ENCODE peak calls at places on chromosomes 1 and 21, in four cellular contexts. O is sigmoid colon, F is transverse colon, B is suprapubic skin. X is an unnamed sample. For H3K4me1, the result is how much of the 10 kb centered on the place peaks cover.

GRCh38 chr1:58412071-58412580 is 134.4 kb downstream of the OMA1 start:
- DNase-seq in F (no peak), B (no peak), O (no peak), X (no peak)

GRCh38 chr1:183385746-183386145 is 32.4 kb downstream of the NMNAT2 start:
- DNase-seq in B (no peak), F (no peak), O (no peak), X (no peak)

GRCh38 chr1:27536767-27537166 is 46.8 kb upstream of the WASF2 start:
- DNase-seq in F (peak), O (peak), B (no peak), X (no peak)

GRCh38 chr1:230399321-230400006 is 26.7 kb downstream of the PGBD5 start:
- DNase-seq in B (no peak), F (no peak), O (no peak), X (no peak)

GRCh38 chr21:33834801-33835500 is 80.7 kb downstream of the ATP5PO start:
- DNase-seq in O (no peak), F (no peak), B (no peak), X (no peak)

GRCh38 chr1:208031932-208032320 is 121.0 kb upstream of the CD34 start:
- DNase-seq in O (peak), F (no peak), B (no peak), X (no peak)

GRCh38 chr1:6427445-6428390 is 3.1 kb downstream of the ESPN start:
- DNase-seq in B (peak), O (no peak), F (peak), X (peak)

GRCh38 chr1:160954158-160955104 is at the start of gene ITLN2:
- DNase-seq in O (no peak), B (no peak), F (peak), X (peak)

GRCh38 chr21:41068411-41069304 is 99.3 kb upstream of the BACE2 start:
- DNase-seq in F (peak), B (peak), O (peak), X (peak)

GRCh38 chr1:118958140-118958539 is 30.0 kb downstream of the TBX15 start:
- DNase-seq in O (no peak), B (no peak), F (no peak), X (no peak)

GRCh38 chr21:15875286-15875685 is 145.5 kb downstream of the USP25 start:
- DNase-seq in B (no peak), O (no peak), F (no peak), X (no peak)

GRCh38 chr1:47178665-47179022 is 11.2 kb downstream of the PDZK1IP1 start:
- DNase-seq in B (no peak), F (no peak), O (no peak), X (peak)

GRCh38 chr1:198530964-198531363 is 9.5 kb downstream of the ATP6V1G3 start:
- DNase-seq in B (no peak), O (no peak), F (no peak), X (no peak)

GRCh38 chr1:216430744-216431143 is 7.5 kb upstream of the USH2A start:
- DNase-seq in O (no peak), B (no peak), F (no peak), X (no peak)

GRCh38 chr1:155254714-155255242 is 505 bp downstream of the ENTREP3 start:
- DNase-seq in F (peak), B (peak), O (peak), X (no peak)

GRCh38 chr1:53964109-53964508 is 18.0 kb downstream of the LRRC42 start:
- DNase-seq in F (no peak), B (no peak), O (no peak), X (no peak)

GRCh38 chr1:227094249-227094966 is 154.3 kb downstream of the COQ8A start:
- DNase-seq in F (peak), O (no peak), B (no peak), X (peak)

GRCh38 chr1:12432897-12433296 is 185.1 kb downstream of the DHRS3 start:
- DNase-seq in F (no peak), O (no peak), B (no peak), X (no peak)

GRCh38 chr1:12434174-12434573 is 183.8 kb downstream of the DHRS3 start:
- DNase-seq in B (no peak), F (peak), O (no peak), X (no peak)

GRCh38 chr1:12434686-12435085 is 183.3 kb downstream of the DHRS3 start:
- DNase-seq in F (no peak), O (no peak), B (no peak), X (no peak)

GRCh38 chr1:12435639-12436344 is 182.2 kb downstream of the DHRS3 start:
- DNase-seq in F (no peak), O (no peak), B (no peak), X (no peak)

GRCh38 chr1:12433323-12434053 is 184.5 kb downstream of the DHRS3 start:
- DNase-seq in F (peak), B (no peak), O (peak), X (peak)
- H3K4me1 ChIP-seq in F (under half), B (half or more), O (half or more), X (half or more)

DNA sequence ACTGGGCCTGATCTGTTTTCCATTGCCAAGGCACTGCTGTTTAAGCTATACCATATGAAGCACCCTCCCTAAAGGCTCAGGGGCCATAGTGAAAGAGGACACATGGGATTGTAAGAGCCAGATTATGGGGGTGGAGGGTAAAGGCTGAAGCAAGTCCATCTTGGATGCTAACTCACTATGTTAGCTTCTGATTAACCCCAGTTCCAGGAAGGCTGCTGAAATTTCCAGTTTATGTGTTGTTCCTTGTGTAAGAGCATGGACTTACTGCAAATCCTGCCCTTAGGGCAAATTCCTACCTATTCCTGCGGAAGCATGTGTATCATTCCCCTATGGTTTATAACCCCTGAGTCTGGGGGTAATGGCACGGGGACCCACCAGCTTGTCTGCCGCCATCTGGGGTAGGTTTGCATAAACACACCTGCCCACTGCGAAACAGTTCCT is 91.8 kb upstream of the SERBP1 start:
- DNase-seq in F (no peak), O (no peak), B (no peak), X (no peak)
- TF ChIP-seq EP300 in F (no peak), O (no peak), B (no peak), X (no peak)

DNA sequence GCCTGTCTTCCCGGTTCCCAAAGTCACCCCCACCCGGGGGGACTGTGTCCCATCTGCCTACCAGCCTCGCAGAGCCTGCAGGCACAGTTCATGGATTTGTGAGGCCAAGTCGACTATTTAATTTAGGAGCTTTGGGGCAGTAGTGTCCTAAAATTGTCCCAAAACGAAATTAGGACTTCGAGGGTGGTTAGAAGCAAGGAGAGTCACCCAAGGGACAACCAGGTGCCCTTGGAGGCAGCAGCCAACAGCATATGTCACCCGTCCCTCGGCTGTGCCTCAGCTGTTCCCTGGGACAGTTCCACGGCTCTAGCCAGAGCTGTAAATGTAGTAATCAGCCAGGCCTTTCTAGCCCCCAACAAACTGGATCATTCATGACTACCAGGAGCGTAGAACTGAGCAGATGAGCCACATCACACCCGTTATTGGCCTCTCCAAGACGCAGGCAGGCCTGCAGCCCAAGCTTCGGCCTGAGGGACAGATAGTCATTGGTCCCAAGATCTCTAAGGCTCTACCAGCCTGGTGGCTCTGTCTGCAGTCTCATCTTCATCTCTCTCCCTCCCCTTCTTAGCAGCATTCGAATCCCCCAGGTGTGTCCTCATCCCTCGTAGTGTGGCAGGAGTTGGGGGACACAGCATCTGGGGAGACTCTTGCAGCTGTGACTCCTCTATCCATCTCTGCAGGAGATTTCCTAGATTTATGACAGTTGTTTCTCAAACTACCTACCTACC is 2.9 kb downstream of the PAX7 start:
- DNase-seq in O (no peak), B (no peak), F (no peak), X (no peak)
- TF ChIP-seq POLR2AphosphoS5 in O (no peak), B (no peak), F (peak), X (no peak)

GRCh38 chr1:64887689-64888217 is 78.6 kb downstream of the JAK1 start:
- DNase-seq in B (no peak), O (no peak), F (no peak), X (no peak)

GRCh38 chr1:64892576-64893573 is 73.5 kb downstream of the JAK1 start:
- DNase-seq in B (no peak), F (no peak), O (no peak), X (no peak)

GRCh38 chr1:64893921-64894320 is 72.4 kb downstream of the JAK1 start:
- DNase-seq in O (no peak), B (no peak), F (no peak), X (no peak)

GRCh38 chr1:64891440-64891815 is 74.9 kb downstream of the JAK1 start:
- DNase-seq in O (no peak), B (no peak), F (no peak), X (no peak)

DNA sequence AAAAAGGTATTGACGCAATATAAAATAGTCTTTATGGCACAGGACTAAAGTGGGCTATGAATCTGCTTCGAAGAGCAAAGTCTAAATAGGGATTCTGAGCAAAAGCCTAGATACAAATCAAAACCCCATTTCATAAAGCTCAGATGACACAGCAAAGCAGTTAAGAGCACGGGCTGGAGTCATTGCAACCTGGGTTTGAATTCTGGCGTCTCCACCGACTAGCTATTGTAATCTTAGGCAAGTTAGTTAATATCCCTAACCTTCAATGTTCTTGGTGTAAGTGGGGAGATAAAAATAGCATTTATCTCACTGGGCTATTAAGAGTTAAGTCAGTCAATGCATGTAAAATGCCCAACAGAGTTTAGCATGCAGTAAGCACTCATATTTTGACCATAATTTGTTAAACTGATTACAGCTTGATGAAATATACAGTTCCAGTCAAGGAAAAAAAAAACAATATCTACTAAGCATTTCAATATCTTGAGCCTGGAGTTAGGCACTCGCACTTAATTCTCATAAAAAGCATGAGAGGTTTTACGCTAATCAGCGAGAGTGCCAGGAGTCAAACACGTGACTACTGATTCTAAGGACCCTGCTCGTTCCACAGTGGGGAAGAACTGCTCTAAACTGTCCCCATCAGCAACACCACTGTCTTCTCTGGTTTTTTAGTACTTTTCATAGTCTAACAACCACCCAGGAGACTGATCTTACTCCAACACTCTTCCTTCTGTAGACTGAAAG is 75.5 kb downstream of the JAK1 start:
- DNase-seq in O (no peak), F (no peak), B (no peak), X (no peak)
- H3K4me1 ChIP-seq in O (half or more), F (half or more), B (half or more), X (half or more)

X was measured in stomach.